ENCODE peak calls at places on chromosomes 4 and X, in four cellular contexts. Y is AG10803, C is cardiac fibroblast, S is neural crest cell. Q is an unnamed sample.
A peak's percentile ranks its signal among the peaks of the same experiment; 100 is the strongest.

GRCh38 chr4:52837716-52838558 is 24.2 kb upstream of the RASL11B start:
- DNase-seq in Y (peak; percentile 80), C (peak; percentile 21), S (no peak), Q (peak; percentile 81)

GRCh38 chr4:184806711-184807110 is 19.1 kb downstream of the ACSL1 start:
- DNase-seq in Y (no peak), C (no peak), S (no peak), Q (no peak)

GRCh38 chr4:76758290-76758882 is 139.6 kb downstream of the SOWAHB start:
- DNase-seq in Y (peak; percentile 84), C (peak; percentile 88), S (peak; percentile 51), Q (peak; percentile 73)

GRCh38 chr4:151573945-151574344 is 165.0 kb downstream of the FHIP1A start:
- DNase-seq in Y (no peak), S (no peak), C (no peak), Q (no peak)

GRCh38 chrX:40146471-40147398 is 49.0 kb upstream of the BCOR start:
- DNase-seq in C (no peak), S (peak; percentile 31), Y (no peak), Q (peak; percentile 7)

GRCh38 chrX:15436220-15436619 is 52.0 kb upstream of the VEGFD start:
- DNase-seq in Y (peak; percentile 68), S (no peak), C (peak; percentile 10), Q (no peak)

GRCh38 chr4:38717604-38718003 is 53.6 kb downstream of the KLF3 start:
- DNase-seq in Y (peak; percentile 91), S (no peak), C (peak; percentile 38), Q (peak; percentile 49)

GRCh38 chrX:30967516-30967915 is 78.5 kb upstream of the TAB3 start:
- DNase-seq in C (no peak), S (no peak), Y (no peak), Q (no peak)

GRCh38 chr4:181619651-181620050 is 623.6 kb upstream of the TENM3 start:
- DNase-seq in Y (no peak), S (no peak), C (no peak), Q (no peak)

GRCh38 chr4:186949847-186950246 is 226.2 kb upstream of the FAT1 start:
- DNase-seq in Y (no peak), S (no peak), C (no peak), Q (no peak)

GRCh38 chr4:123661080-123661737 is 264.6 kb downstream of the SPRY1 start:
- DNase-seq in S (no peak), C (peak; percentile 57), Y (peak; percentile 20), Q (peak; percentile 10)

GRCh38 chr4:180057891-180058643 is 2185.1 kb upstream of the TENM3 start:
- DNase-seq in C (peak; percentile 17), S (peak; percentile 18), Y (no peak), Q (no peak)

GRCh38 chrX:74295102-74295501 is 8.9 kb upstream of the ZCCHC13 start:
- DNase-seq in Y (no peak), C (no peak), S (no peak), Q (no peak)

GRCh38 chrX:74293343-74293946 is 10.5 kb upstream of the ZCCHC13 start:
- DNase-seq in Y (peak; percentile 77), C (peak; percentile 84), S (peak; percentile 51), Q (peak; percentile 65)

GRCh38 chrX:74286950-74287349 is 17.0 kb upstream of the ZCCHC13 start:
- DNase-seq in S (no peak), C (peak; percentile 12), Y (peak; percentile 47), Q (peak; percentile 39)

GRCh38 chrX:74291577-74291963 is 12.4 kb upstream of the ZCCHC13 start:
- DNase-seq in Y (no peak), C (no peak), S (no peak), Q (no peak)

DNA sequence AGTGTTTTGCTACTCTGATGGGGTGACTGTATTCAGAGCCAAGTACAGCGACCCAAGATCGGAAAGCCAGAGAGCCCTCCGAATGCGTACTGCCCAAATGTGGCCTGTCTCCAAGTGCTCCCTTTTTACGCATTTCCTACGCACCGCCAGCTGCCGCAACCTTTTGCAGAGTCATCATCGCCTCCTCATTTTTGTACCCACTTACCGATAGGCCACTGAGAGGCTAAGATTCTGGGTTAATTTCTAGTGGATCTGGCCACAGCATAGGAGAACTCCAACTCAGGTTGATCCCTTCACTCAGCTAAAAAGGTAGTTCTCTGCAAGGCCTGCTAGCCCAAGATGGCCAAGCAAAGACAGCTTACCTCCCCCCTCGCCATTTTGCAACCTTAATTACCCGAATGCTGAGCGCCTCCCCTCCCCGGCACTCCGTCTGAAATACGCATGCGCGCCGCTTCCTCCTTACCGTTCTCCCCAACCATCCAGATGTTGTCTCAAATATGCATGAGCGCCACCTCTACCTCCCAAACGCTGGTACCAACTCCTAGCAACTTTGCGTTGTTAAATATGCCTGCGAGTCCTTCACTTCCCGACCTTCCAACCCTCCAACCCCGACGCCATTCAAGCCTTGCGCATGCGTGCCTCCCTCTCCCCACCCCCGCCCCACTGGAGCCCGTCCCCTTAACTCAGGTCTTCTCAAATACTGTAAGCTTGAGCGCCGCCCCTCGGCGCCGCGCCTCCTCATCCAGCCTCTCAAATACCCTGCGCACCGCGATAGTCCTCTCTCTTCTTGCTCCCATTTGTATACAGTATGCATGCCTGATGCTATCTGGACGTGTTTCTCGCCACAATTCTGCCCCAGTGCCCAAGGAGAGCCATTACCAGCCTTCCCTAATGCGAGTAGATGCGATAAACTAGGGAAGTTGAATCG is 11.8 kb upstream of the ZCCHC13 start:
- DNase-seq in Y (peak; percentile 89), C (peak; percentile 93), S (peak; percentile 60), Q (peak; percentile 75)
- TF ChIP-seq CTCF in Y (peak; percentile 19), C (no peak), S (no peak), Q (peak; percentile 36)

DNA sequence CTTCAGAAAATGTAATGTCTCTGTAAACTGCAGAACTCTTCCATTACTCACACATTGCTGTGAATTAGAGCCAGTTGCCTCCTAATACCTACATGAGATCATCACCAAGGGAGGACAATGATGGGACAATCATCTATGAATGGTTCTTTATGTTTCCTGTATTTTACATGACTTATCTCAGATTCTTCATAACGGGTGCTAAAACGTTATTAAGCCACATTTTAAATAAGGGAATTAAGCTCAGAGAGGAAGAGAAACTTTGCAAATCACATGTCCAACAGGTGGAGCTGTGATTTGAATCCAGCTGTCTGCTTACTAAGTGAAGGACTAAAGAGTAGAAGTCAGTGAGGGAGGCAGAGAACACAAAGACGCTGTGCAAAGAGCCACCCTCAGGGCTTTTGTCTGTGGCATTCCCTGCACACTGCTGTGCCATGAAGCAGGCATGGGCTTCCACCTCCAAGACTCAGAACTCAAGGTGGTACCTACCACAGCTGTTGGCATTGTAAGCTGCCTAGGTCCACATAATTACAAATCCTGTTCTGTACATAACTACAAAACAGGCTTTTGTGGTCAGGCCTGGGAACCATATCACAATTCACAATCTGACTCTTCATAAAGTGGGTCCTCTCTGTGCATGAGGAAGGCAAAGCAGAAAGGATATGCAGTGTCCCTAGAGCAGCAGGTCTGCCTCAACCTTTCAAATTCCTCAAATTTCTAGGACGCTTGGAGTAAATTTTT is 12.8 kb downstream of the TBC1D9 start:
- DNase-seq in Y (peak; percentile 34), C (no peak), S (no peak), Q (peak; percentile 35)
- TF ChIP-seq CTCF in Y (peak; percentile 18), C (peak; percentile 3), S (peak; percentile 50), Q (peak; percentile 63)

DNA sequence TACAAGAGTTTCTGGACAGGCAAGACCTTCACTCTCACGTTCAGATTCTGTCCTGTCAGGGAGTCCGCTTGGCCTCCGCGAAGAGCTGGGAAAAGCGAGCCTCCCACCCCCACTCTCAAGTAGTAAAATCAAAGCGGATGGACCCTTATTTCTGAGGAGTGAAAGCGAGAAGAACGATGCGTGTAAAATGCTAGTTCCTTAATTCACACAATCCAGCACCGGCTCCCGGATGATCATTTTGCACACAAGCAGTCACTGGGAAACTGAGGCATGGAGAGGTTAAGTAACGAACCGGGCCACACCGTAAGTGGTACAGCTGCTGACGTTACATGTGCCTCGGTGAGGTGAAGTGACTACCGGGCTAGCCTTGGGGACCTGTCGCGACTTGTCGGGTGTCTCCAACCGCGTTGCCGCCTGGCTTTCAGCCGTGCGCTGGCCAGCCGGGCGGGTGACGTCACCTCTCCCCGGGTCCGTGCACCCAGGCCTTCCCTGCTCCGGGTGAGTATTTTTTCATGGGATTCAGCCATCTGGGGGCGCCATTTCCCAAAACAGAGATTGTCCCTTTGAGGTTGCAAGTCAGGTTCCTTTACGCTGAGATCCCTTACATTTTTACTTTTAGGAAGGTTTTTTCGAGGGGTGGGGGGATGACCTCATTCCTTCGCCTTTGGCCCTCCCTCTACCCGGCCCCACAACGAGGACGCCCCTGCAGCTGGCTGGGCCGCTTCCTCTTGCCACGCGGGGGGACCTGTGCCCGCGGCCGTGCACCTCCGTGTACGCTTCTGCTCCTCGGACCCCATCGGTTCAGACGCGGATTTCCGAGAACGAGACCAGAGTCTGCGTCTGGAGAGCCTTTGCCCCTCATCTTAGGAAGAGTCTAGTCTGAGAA is 3.4 kb upstream of the SFRP2 start:
- DNase-seq in C (peak; percentile 42), S (peak; percentile 95), Y (peak; percentile 56), Q (no peak)
- TF ChIP-seq CTCF in C (peak; percentile 43), S (peak; percentile 65), Y (peak; percentile 47), Q (peak; percentile 53)

DNA sequence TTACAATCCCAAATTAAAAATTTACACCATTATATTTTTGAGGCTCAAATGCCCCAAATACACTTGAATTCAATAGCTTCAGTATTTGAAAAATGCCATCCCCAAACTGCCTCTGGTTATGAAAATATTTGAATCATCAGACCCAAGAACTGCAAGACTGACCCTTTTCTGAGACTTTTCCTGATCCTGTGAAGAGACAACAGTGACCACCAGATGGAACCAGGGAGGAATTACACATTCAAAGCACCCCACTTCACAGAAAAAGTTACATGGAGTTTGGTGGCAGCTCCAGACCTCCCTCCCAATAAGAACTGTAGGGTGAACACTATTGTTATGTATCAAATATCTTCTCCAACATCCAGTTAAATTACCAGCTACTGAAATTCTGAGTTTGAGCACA is 44.0 kb upstream of the SCD5 start:
- DNase-seq in Y (peak; percentile 17), S (no peak), C (peak; percentile 31), Q (peak; percentile 18)
- TF ChIP-seq CTCF in Y (peak; percentile 49), S (peak; percentile 46), C (peak; percentile 45), Q (peak; percentile 68)

DNA sequence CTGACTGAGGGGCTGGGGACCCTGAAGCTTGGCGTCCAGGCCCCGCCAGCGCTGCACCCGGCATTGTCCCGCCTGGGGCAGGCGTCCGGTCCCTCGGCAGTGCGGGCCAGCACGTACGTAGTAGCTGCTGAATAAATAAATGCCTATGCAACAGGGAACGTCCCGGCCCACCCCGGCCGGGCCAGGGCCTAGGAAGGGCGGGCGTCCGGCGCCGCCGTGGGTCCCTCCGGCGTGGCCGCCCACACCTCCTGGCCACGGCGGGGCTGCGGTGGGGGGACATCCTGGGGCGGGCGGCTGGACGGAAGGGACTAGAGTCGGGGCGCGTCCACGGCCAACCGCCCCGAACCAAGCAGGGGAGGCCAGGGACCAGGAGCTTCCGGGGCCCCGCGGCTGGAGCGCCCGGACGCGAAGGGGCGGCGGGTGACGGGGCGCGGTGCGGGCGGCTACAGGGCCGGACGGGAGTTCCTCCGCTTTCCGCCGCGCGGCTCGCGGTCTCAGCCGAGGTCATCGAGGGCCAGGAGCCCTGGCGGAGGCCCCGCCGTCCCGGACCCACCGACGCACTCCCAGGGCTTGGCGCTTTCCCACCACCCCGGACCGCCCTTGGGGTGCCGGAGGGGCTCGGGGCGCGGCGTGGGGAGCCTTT is 856 bp upstream of the WWC2 start:
- DNase-seq in C (peak; percentile 71), Y (peak; percentile 61), S (peak; percentile 20), Q (peak; percentile 46)
- TF ChIP-seq CTCF in C (no peak), Y (no peak), S (no peak), Q (no peak)

GRCh38 chr4:41258783-41259182 is 2.1 kb downstream of the UCHL1 start:
- DNase-seq in S (no peak), Y (peak; percentile 63), C (peak; percentile 74), Q (peak; percentile 66)
- TF ChIP-seq CTCF in S (peak; percentile 59), Y (peak; percentile 56), C (peak; percentile 36), Q (peak; percentile 63)

GRCh38 chr4:8267077-8267476 is 2.5 kb upstream of the HTRA3 start:
- DNase-seq in C (peak; percentile 90), Y (peak; percentile 44), S (peak; percentile 49), Q (peak; percentile 22)
- TF ChIP-seq CTCF in C (peak; percentile 93), Y (peak; percentile 65), S (peak; percentile 68), Q (peak; percentile 73)

GRCh38 chrX:82218361-82218760 is 1016.5 kb downstream of the SH3BGRL start:
- DNase-seq in C (no peak), Y (peak; percentile 0), S (no peak), Q (no peak)
- TF ChIP-seq CTCF in C (no peak), Y (no peak), S (peak; percentile 63), Q (peak; percentile 39)

Q was measured in HFFc6.